ENCODE peak calls at places on chromosomes 7 and 10, in ten cellular contexts. Q is Peyer's patch, L is heart left ventricle, X is ovary, K is GM12865, O is tibial artery, A is kidney epithelial cell, Y is A549, W is Calu3, N is type B pancreatic cell. F is an unnamed sample.
A peak's percentile ranks its signal among the peaks of the same experiment; 100 is the strongest.

GRCh38 chr7:138554674-138555073 is 94.6 kb downstream of the TRIM24 start:
- DNase-seq in W (no peak), O (no peak), A (no peak), Q (no peak), Y (no peak), K (no peak), N (no peak), X (no peak), L (no peak), F (no peak)

GRCh38 chr7:2162959-2163358 is 69.8 kb downstream of the MAD1L1 start:
- DNase-seq in A (no peak), K (no peak), L (peak; percentile 6), W (no peak), Q (no peak), O (peak; percentile 34), X (no peak), Y (no peak), N (peak; percentile 49), F (no peak)

GRCh38 chr7:96321670-96322372 is at the start of gene SLC25A13:
- DNase-seq in N (peak; percentile 88), Y (peak; percentile 92), O (peak; percentile 96), L (peak; percentile 94), W (peak; percentile 85), Q (peak; percentile 96), A (no peak), X (peak; percentile 88), K (peak; percentile 89), F (peak; percentile 59)

GRCh38 chr10:70534281-70534680 is 55.7 kb downstream of the PALD1 start:
- DNase-seq in N (no peak), W (no peak), L (no peak), K (no peak), O (no peak), Y (no peak), A (no peak), X (no peak), Q (no peak), F (no peak)

GRCh38 chr7:149872419-149873073 is 1.2 kb upstream of the ATP6V0E2 start:
- DNase-seq in O (peak; percentile 88), L (peak; percentile 87), X (peak; percentile 79), Y (peak; percentile 89), Q (no peak), N (no peak), K (peak; percentile 71), W (peak; percentile 43), A (peak; percentile 37), F (no peak)

GRCh38 chr7:94888542-94888941 is 18.9 kb upstream of the PPP1R9A start:
- DNase-seq in K (peak; percentile 14), Y (peak; percentile 47), O (no peak), X (no peak), A (no peak), Q (no peak), L (peak; percentile 40), W (peak; percentile 63), N (no peak), F (no peak)

GRCh38 chr7:65722361-65722792 is 150.5 kb upstream of the VKORC1L1 start:
- DNase-seq in O (no peak), W (peak; percentile 70), N (peak; percentile 72), A (no peak), Y (peak; percentile 39), X (peak; percentile 64), L (peak; percentile 30), Q (peak; percentile 59), K (peak; percentile 65), F (peak; percentile 52)

GRCh38 chr7:47951374-47951773 is 3.1 kb upstream of the PKD1L1 start:
- DNase-seq in W (no peak), X (no peak), K (no peak), L (no peak), A (no peak), Y (no peak), O (no peak), Q (no peak), N (no peak), F (no peak)

GRCh38 chr10:101467286-101467770 is 113.4 kb downstream of the BTRC start:
- DNase-seq in N (no peak), K (peak; percentile 76), L (peak; percentile 23), O (no peak), W (peak; percentile 25), Q (no peak), X (peak; percentile 25), A (peak; percentile 45), Y (peak; percentile 76), F (no peak)

GRCh38 chr10:118365702-118366101 is 23.6 kb upstream of the FAM204A start:
- DNase-seq in O (no peak), N (no peak), A (no peak), K (no peak), Q (no peak), X (no peak), L (no peak), W (no peak), Y (no peak), F (no peak)

GRCh38 chr10:13056461-13057077 is 43.4 kb upstream of the OPTN start:
- DNase-seq in Y (peak; percentile 23), A (no peak), W (peak; percentile 17), Q (no peak), X (peak; percentile 29), N (no peak), L (no peak), O (no peak), K (no peak), F (no peak)
- TF ChIP-seq CTCF in Y (peak; percentile 61), A (peak; percentile 38), W (no peak), Q (no peak), X (peak; percentile 13), N (peak; percentile 61), L (peak; percentile 46), O (peak; percentile 58), K (no peak), F (no peak)

GRCh38 chr7:106737202-106737562 is 76.2 kb upstream of the CCDC71L start:
- DNase-seq in W (peak; percentile 4), O (no peak), L (no peak), Q (no peak), A (no peak), N (no peak), K (no peak), X (no peak), Y (peak; percentile 9), F (no peak)
- TF ChIP-seq CTCF in W (no peak), O (peak; percentile 45), L (peak; percentile 28), Q (no peak), A (peak; percentile 33), N (peak; percentile 44), K (no peak), X (no peak), Y (peak; percentile 46), F (no peak)

GRCh38 chr10:5591336-5591824 is 66.6 kb downstream of the CALML3 start:
- DNase-seq in K (no peak), O (no peak), Y (no peak), A (no peak), N (no peak), X (no peak), L (no peak), W (no peak), Q (no peak), F (no peak)

GRCh38 chr10:5588603-5589002 is 63.8 kb downstream of the CALML3 start:
- DNase-seq in X (no peak), A (no peak), N (no peak), Q (no peak), L (no peak), Y (no peak), W (no peak), O (no peak), K (no peak), F (no peak)

GRCh38 chr10:5589071-5589962 is 64.6 kb downstream of the CALML3 start:
- DNase-seq in Y (no peak), N (no peak), A (no peak), L (no peak), X (no peak), O (no peak), K (no peak), W (no peak), Q (no peak), F (no peak)

GRCh38 chr10:5590816-5591215 is 66.1 kb downstream of the CALML3 start:
- DNase-seq in W (no peak), Y (no peak), N (no peak), A (no peak), O (peak; percentile 59), Q (no peak), X (no peak), K (no peak), L (no peak), F (no peak)

GRCh38 chr10:5589963-5590511 is 65.3 kb downstream of the CALML3 start:
- DNase-seq in L (no peak), W (peak; percentile 19), O (peak; percentile 55), X (no peak), N (no peak), A (no peak), K (peak; percentile 18), Y (peak; percentile 57), Q (no peak), F (no peak)
- TF ChIP-seq CTCF in L (peak; percentile 6), W (peak; percentile 24), O (peak; percentile 32), X (no peak), N (peak; percentile 54), A (peak; percentile 40), K (no peak), Y (peak; percentile 16), Q (no peak), F (no peak)

GRCh38 chr7:100607111-100607510 is 4.9 kb downstream of the PCOLCE start:
- DNase-seq in O (no peak), K (no peak), L (no peak), Y (no peak), X (no peak), N (no peak), W (no peak), A (no peak), Q (no peak), F (no peak)

GRCh38 chr7:100613447-100614185 is 1.3 kb downstream of the MOSPD3 start:
- DNase-seq in Q (no peak), Y (no peak), X (no peak), N (no peak), K (no peak), O (no peak), W (no peak), L (no peak), A (no peak), F (no peak)

GRCh38 chr7:100611983-100612729 is at the start of gene MOSPD3:
- DNase-seq in Q (peak; percentile 99), W (peak; percentile 96), L (peak; percentile 98), K (peak; percentile 99), N (peak; percentile 99), X (peak; percentile 100), A (peak; percentile 99), Y (peak; percentile 99), O (peak; percentile 99), F (peak; percentile 98)

GRCh38 chr7:100614308-100614861 is 2.0 kb downstream of the MOSPD3 start:
- DNase-seq in L (no peak), K (no peak), X (no peak), W (no peak), A (no peak), Y (no peak), Q (no peak), N (no peak), O (no peak), F (no peak)

DNA sequence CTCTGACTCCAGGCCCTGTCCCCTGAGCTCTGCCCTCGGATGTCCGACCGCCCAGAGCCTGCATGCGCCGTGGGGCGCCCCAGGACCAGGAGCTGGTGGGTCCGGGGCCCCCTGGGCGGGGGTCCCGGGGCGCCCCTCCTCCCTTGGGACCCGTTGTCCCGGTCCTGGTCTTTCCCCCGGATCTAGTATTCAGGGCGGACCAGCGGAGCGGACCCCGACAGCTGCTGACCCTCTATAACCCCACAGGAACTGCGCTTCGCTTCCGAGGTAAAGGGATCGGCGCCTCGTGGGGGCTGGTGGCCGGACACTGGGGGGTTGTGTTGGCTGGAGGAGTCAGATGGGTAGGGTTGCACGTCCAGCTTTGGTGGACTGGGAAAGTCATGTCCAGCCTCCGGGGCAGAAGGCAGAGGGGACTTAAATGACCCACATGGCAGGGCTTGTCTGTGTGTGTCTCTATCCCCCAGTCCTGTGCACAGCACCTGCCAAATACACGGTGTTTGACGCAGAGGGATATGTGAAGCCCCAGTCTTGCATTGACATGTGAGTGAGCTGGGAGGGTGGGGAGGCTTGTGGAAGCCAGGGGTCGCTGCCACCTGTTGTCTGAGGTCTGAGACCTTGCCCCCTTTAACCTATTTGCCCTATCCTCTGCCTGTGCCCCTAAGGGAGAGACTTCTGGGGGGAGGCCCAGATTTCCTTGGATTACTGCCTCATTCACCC is 548 bp downstream of the MOSPD3 start:
- DNase-seq in K (no peak), W (no peak), L (no peak), O (peak; percentile 74), N (no peak), X (no peak), Y (no peak), Q (peak; percentile 56), A (no peak), F (no peak)
- TF ChIP-seq CTCF in K (no peak), W (no peak), L (peak; percentile 7), O (no peak), N (peak; percentile 23), X (no peak), Y (no peak), Q (no peak), A (peak; percentile 40), F (no peak)